ENCODE peak calls at places on chromosomes 12 and 14, in five cellular contexts. D, Y, G, R and S are unnamed samples.

GRCh38 chr12:53695148-53696138 is 19.6 kb upstream of the ATP5MC2 start:
- DNase-seq in D (no peak), Y (peak), G (peak), R (no peak), S (peak)

GRCh38 chr12:13661005-13661887 is 320.2 kb downstream of the GRIN2B start:
- DNase-seq in D (no peak), Y (peak), G (peak), R (no peak), S (peak)

GRCh38 chr12:58302487-58303011 is 361.2 kb downstream of the ATP23 start:
- DNase-seq in D (no peak), Y (no peak), G (no peak), R (no peak), S (no peak)

GRCh38 chr14:74843653-74844052 is 32.3 kb downstream of the PROX2 start:
- DNase-seq in D (no peak), Y (peak), G (no peak), R (no peak), S (peak)

GRCh38 chr12:72677187-72677586 is 405.0 kb downstream of the TRHDE start:
- DNase-seq in D (no peak), Y (no peak), G (no peak), R (no peak), S (no peak)

GRCh38 chr12:12810507-12811143 is 2.5 kb upstream of the DDX47 start:
- DNase-seq in D (no peak), Y (no peak), G (no peak), R (no peak), S (no peak)

GRCh38 chr14:53306926-53307325 is 153.8 kb upstream of the DDHD1 start:
- DNase-seq in D (no peak), Y (peak), G (no peak), R (no peak), S (peak)

GRCh38 chr14:94447986-94448808 is 4.4 kb downstream of the SERPINA11 start:
- DNase-seq in D (no peak), Y (no peak), G (no peak), R (no peak), S (no peak)

GRCh38 chr14:99231181-99231849 is 40.7 kb downstream of the BCL11B start:
- DNase-seq in D (no peak), Y (no peak), G (no peak), R (no peak), S (no peak)

GRCh38 chr12:42587564-42588307 is 1.8 kb downstream of the PRICKLE1 start:
- DNase-seq in D (no peak), Y (no peak), G (no peak), R (no peak), S (no peak)

GRCh38 chr12:98397323-98398105 is 117.9 kb upstream of the TMPO start:
- DNase-seq in D (peak), Y (peak), G (peak), R (peak), S (peak)

GRCh38 chr12:89225808-89226368 is 126.4 kb downstream of the DUSP6 start:
- DNase-seq in D (no peak), Y (peak), G (peak), R (no peak), S (peak)

GRCh38 chr14:31439554-31439953 is 17.8 kb downstream of the DTD2 start:
- DNase-seq in D (no peak), Y (peak), G (no peak), R (no peak), S (no peak)

GRCh38 chr12:89029961-89030360 is 322.3 kb downstream of the DUSP6 start:
- DNase-seq in D (no peak), Y (no peak), G (no peak), R (no peak), S (no peak)

GRCh38 chr12:15322164-15323054 is at the start of gene PTPRO:
- DNase-seq in D (no peak), Y (peak), G (no peak), R (no peak), S (no peak)

GRCh38 chr12:45122776-45123380 is 72.0 kb upstream of the DBX2 start:
- DNase-seq in D (no peak), Y (peak), G (no peak), R (no peak), S (peak)

GRCh38 chr14:32201816-32202467 is at the start of gene RNU6-7:
- DNase-seq in D (no peak), Y (no peak), G (no peak), R (peak), S (no peak)

GRCh38 chr12:132736913-132737312 is 24.7 kb downstream of the ANKLE2 start:
- DNase-seq in D (no peak), Y (no peak), G (no peak), R (no peak), S (no peak)

GRCh38 chr14:80996049-80996901 is 40.9 kb downstream of the TSHR start:
- DNase-seq in D (no peak), Y (peak), G (peak), R (no peak), S (peak)

GRCh38 chr12:123364532-123365140 is at the start of gene SBNO1:
- DNase-seq in D (peak), Y (peak), G (peak), R (peak), S (peak)

GRCh38 chr12:12954361-12954760 is 2.4 kb upstream of the GPRC5D start:
- DNase-seq in D (no peak), Y (no peak), G (no peak), R (no peak), S (no peak)

GRCh38 chr14:95482967-95483842 is 33.2 kb downstream of the SYNE3 start:
- DNase-seq in D (no peak), Y (peak), G (no peak), R (peak), S (peak)

GRCh38 chr14:64825006-64825405 is 54.7 kb downstream of the SPTB start:
- DNase-seq in D (no peak), Y (no peak), G (no peak), R (no peak), S (no peak)

GRCh38 chr14:64821651-64822050 is 58.1 kb downstream of the SPTB start:
- DNase-seq in D (no peak), Y (no peak), G (no peak), R (no peak), S (no peak)

GRCh38 chr14:64826333-64826732 is 53.4 kb downstream of the SPTB start:
- DNase-seq in D (no peak), Y (no peak), G (no peak), R (no peak), S (peak)

GRCh38 chr14:64825498-64825897 is 54.2 kb downstream of the SPTB start:
- DNase-seq in D (no peak), Y (no peak), G (no peak), R (no peak), S (no peak)

GRCh38 chr14:64823305-64823985 is 56.3 kb downstream of the SPTB start:
- DNase-seq in D (peak), Y (peak), G (peak), R (peak), S (peak)
- TF ChIP-seq CTCF in D (peak), Y (peak), G (peak), R (peak), S (peak)

DNA sequence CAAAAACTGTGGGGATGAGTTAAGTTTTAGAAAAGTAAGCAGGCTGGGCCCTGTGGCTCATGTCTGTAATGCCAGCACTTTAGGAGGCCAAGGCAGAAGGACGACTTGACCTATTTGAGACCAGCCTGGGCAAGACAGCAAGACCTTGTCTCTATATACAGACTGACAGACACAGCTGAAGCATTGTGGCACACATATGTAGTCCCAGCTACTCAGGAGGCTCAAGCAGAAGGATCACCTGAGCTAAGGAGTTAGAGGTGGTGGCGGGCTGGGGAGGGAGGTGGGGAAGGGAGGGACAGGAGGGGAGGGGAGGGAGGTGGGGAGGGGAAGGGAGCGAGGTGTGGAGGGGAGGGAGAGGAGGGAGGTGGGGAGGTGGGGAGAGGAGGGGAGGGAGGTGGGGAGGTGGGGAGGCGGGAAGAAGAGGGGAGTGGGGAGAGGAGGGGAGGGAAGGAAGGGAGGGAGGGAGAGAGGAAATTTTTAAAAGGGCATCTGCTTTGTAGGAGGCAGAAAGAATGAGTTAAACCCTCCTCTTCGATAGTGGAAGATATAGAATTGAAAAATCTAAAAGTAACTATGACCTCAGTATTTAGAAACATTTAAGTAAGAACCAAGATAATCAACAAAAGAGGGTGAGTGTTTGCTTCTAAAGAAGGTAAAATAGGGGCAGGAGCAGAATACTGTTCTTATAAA is 30.9 kb downstream of the MED13L start:
- DNase-seq in D (no peak), Y (no peak), G (no peak), R (no peak), S (no peak)
- TF ChIP-seq CTCF in D (no peak), Y (no peak), G (no peak), R (no peak), S (no peak)

DNA sequence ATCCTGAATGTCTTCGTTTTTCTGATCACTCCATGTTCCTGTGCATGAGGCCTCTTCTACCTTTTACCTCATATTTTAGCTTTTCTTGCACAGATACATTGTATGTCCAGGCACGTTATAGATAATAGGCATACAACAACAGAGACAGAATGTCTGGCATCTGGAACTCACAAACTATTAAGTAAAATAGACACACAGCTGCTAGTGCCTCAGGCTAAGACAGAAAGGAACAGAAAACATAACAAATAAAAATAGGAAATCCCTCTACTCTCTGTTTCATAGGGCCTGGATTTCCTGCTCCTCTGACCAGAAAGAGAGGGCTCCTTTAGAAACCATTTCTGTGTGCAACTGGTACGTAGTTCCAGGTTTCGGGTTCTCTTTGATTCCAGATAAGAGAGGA is 48.6 kb downstream of the ATXN7L3B start:
- DNase-seq in D (no peak), Y (no peak), G (no peak), R (no peak), S (no peak)
- TF ChIP-seq CTCF in D (no peak), Y (no peak), G (no peak), R (no peak), S (no peak)

DNA sequence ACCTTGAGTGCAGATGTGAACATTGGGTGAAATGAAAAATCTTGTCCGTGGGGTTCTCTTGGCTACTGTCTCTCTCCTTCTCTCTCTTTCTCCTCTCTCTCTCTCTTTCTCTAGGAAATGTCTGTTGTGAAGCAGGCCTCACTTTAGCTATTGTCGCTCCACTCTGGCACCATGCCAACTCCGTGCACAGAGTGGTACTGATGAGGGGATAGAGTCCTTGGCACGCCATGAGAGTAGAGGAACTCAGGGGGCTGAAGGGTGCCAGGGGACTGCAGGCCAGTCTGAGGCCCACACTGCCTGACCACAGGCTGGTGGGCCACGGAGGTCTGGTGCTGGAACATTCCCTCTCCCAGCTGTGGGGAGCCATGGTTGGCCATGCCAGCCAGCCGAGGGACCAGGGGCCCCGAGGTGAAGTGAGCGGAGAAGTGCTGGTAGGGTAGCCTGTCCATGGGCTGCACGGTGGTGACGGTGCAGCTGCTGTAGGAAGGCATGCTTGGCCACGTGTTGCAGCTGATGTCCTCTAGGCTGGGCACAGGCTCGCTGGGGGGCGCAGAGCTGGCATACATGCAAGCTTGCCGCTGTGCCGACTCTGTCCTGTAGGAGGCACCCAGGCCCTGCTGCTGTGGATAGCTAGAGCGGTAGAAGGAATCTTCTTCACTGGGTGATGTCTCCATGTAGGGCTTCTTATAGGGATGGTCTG is 50.4 kb downstream of the TBX5 start:
- DNase-seq in D (no peak), Y (no peak), G (no peak), R (peak), S (no peak)
- TF ChIP-seq CTCF in D (no peak), Y (no peak), G (peak), R (peak), S (peak)

GRCh38 chr14:89251066-89251465 is 166.0 kb downstream of the FOXN3 start:
- DNase-seq in D (no peak), Y (no peak), G (no peak), R (no peak), S (peak)

GRCh38 chr14:89254201-89254919 is 162.7 kb downstream of the FOXN3 start:
- DNase-seq in D (no peak), Y (no peak), G (no peak), R (no peak), S (no peak)

GRCh38 chr14:89255012-89255411 is 162.0 kb downstream of the FOXN3 start:
- DNase-seq in D (no peak), Y (no peak), G (no peak), R (no peak), S (no peak)

GRCh38 chr14:89255852-89256251 is 161.2 kb downstream of the FOXN3 start:
- DNase-seq in D (no peak), Y (no peak), G (no peak), R (no peak), S (no peak)

GRCh38 chr14:89252887-89253532 is 164.0 kb downstream of the FOXN3 start:
- DNase-seq in D (no peak), Y (no peak), G (no peak), R (no peak), S (no peak)
- TF ChIP-seq CTCF in D (no peak), Y (peak), G (no peak), R (no peak), S (no peak)